ENCODE peak calls at places on chromosomes 16 and 17, in six cellular contexts. R is AG09319, M is caudate nucleus, T is DMS153, A is NCI-H774, I is hepatic stellate cell. E is an unnamed sample.

GRCh38 chr16:53549970-53550406 is 47.0 kb upstream of the AKTIP start:
- DNase-seq in R (peak), M (peak), T (peak), A (peak), I (peak), E (peak)

GRCh38 chr16:49620158-49620867 is 235.6 kb downstream of the ZNF423 start:
- DNase-seq in R (peak), M (no peak), T (no peak), A (no peak), I (peak), E (peak)

GRCh38 chr17:8726951-8727555 is 17.6 kb downstream of the CCDC42 start:
- DNase-seq in R (no peak), M (no peak), T (no peak), A (no peak), I (no peak), E (no peak)

GRCh38 chr17:81647640-81648012 is 8.7 kb downstream of the PDE6G start:
- DNase-seq in R (no peak), M (no peak), T (no peak), A (no peak), I (no peak), E (no peak)

GRCh38 chr17:29039764-29040598 is 3.0 kb upstream of the PIPOX start:
- DNase-seq in R (peak), M (no peak), T (no peak), A (no peak), I (no peak), E (peak)

GRCh38 chr16:12339686-12340085 is 363.2 kb downstream of the SNX29 start:
- DNase-seq in R (no peak), M (no peak), T (no peak), A (no peak), I (peak), E (peak)

GRCh38 chr17:27586203-27586701 is 44.7 kb upstream of the LGALS9 start:
- DNase-seq in R (peak), M (no peak), T (no peak), A (no peak), I (peak), E (peak)

GRCh38 chr16:65989861-65990260 is 376.6 kb upstream of the CDH5 start:
- DNase-seq in R (no peak), M (no peak), T (no peak), A (no peak), I (no peak), E (no peak)

GRCh38 chr17:37065486-37066321 is 117.0 kb downstream of the AATF start:
- DNase-seq in R (no peak), M (no peak), T (no peak), A (no peak), I (no peak), E (no peak)

GRCh38 chr16:64339052-64339770 is 782.7 kb downstream of the CDH11 start:
- DNase-seq in R (peak), M (no peak), T (no peak), A (no peak), I (peak), E (peak)

GRCh38 chr16:81446318-81447275 is 2.0 kb downstream of the CMIP start:
- DNase-seq in R (no peak), M (no peak), T (peak), A (no peak), I (no peak), E (peak)

GRCh38 chr17:67212716-67213417 is 32.1 kb downstream of the HELZ start:
- DNase-seq in R (no peak), M (no peak), T (no peak), A (no peak), I (peak), E (peak)

GRCh38 chr16:73020409-73020884 is 27.5 kb downstream of the ZFHX3 start:
- DNase-seq in R (peak), M (peak), T (peak), A (peak), I (peak), E (peak)

GRCh38 chr17:69592692-69593350 is 178.3 kb downstream of the MAP2K6 start:
- DNase-seq in R (no peak), M (no peak), T (no peak), A (no peak), I (peak), E (peak)

GRCh38 chr17:2108170-2108569 is 53.3 kb downstream of the HIC1 start:
- DNase-seq in R (no peak), M (no peak), T (no peak), A (no peak), I (no peak), E (no peak)

GRCh38 chr17:62692721-62693431 is 65.4 kb downstream of the MRC2 start:
- DNase-seq in R (no peak), M (no peak), T (no peak), A (no peak), I (peak), E (peak)

GRCh38 chr16:10326647-10327046 is 59.2 kb upstream of the ATF7IP2 start:
- DNase-seq in R (no peak), M (no peak), T (no peak), A (no peak), I (no peak), E (no peak)

GRCh38 chr17:30376621-30377452 is 1.9 kb upstream of the CPD start:
- DNase-seq in R (peak), M (peak), T (peak), A (peak), I (peak), E (peak)

GRCh38 chr16:51596247-51596646 is 445.2 kb upstream of the SALL1 start:
- DNase-seq in R (no peak), M (no peak), T (no peak), A (no peak), I (no peak), E (no peak)

GRCh38 chr17:19262650-19263620 is 25.8 kb downstream of the EPN2 start:
- DNase-seq in R (no peak), M (no peak), T (no peak), A (no peak), I (peak), E (no peak)

GRCh38 chr16:22942812-22943211 is 128.8 kb downstream of the HS3ST2 start:
- DNase-seq in R (no peak), M (no peak), T (no peak), A (no peak), I (no peak), E (no peak)

GRCh38 chr16:30867747-30868146 is 26.1 kb downstream of the BCL7C start:
- DNase-seq in R (no peak), M (no peak), T (no peak), A (no peak), I (peak), E (no peak)

GRCh38 chr16:77555781-77556180 is 120.9 kb upstream of the ADAMTS18 start:
- DNase-seq in R (no peak), M (no peak), T (no peak), A (no peak), I (no peak), E (no peak)

GRCh38 chr17:2683912-2684311 is 27.7 kb downstream of the CLUH start:
- DNase-seq in R (no peak), M (no peak), T (no peak), A (no peak), I (no peak), E (peak)

GRCh38 chr16:58098207-58099096 is 30.7 kb downstream of the CFAP20 start:
- DNase-seq in R (no peak), M (no peak), T (no peak), A (no peak), I (no peak), E (peak)

E was measured in AG08396.